ENCODE peak calls at places on chromosomes 1 and 21, in four cellular contexts. H is fibroblast of the aortic adventitia, R is upper lobe of left lung, A is left ventricle myocardium superior. U is an unnamed sample.

GRCh38 chr1:47226121-47226977 is 5.7 kb downstream of the TAL1 start:
- DNase-seq in H (no peak), R (no peak), A (no peak), U (no peak)

GRCh38 chr21:37166733-37167132 is 93.7 kb downstream of the TTC3 start:
- DNase-seq in H (peak), R (peak), A (no peak), U (no peak)

GRCh38 chr1:196115641-196116040 is 492.6 kb downstream of the KCNT2 start:
- DNase-seq in H (peak), R (peak), A (peak), U (peak)

GRCh38 chr1:150387200-150387599 is 23.3 kb downstream of the RPRD2 start:
- DNase-seq in H (no peak), R (no peak), A (no peak), U (no peak)

GRCh38 chr1:55222152-55222551 is 7.0 kb upstream of the USP24 start:
- DNase-seq in H (no peak), R (no peak), A (no peak), U (no peak)

GRCh38 chr1:157512036-157512969 is 40.0 kb downstream of the FCRL5 start:
- DNase-seq in H (no peak), R (no peak), A (no peak), U (no peak)

GRCh38 chr1:205298191-205298994 is 23.2 kb downstream of the NUAK2 start:
- DNase-seq in H (peak), R (no peak), A (no peak), U (peak)

GRCh38 chr21:44907966-44908364 is 12.7 kb downstream of the ITGB2 start:
- DNase-seq in H (no peak), R (peak), A (peak), U (peak)

GRCh38 chr1:231194843-231195516 is 33.1 kb downstream of the TRIM67 start:
- DNase-seq in H (no peak), R (peak), A (no peak), U (no peak)

GRCh38 chr1:204127597-204128242 is 24.1 kb downstream of the ETNK2 start:
- DNase-seq in H (peak), R (peak), A (peak), U (peak)

GRCh38 chr21:46122241-46122671 is 24.3 kb downstream of the COL6A2 start:
- DNase-seq in H (peak), R (no peak), A (peak), U (no peak)

GRCh38 chr1:176786274-176786673 is 323.3 kb downstream of the PAPPA2 start:
- DNase-seq in H (no peak), R (no peak), A (no peak), U (no peak)

GRCh38 chr1:235835226-235835625 is 31.5 kb downstream of the LYST start:
- DNase-seq in H (peak), R (no peak), A (peak), U (no peak)

GRCh38 chr1:194684636-194685035 is 1498.2 kb upstream of the B3GALT2 start:
- DNase-seq in H (no peak), R (no peak), A (no peak), U (no peak)

GRCh38 chr21:45981154-45981606 is 390 bp upstream of the COL6A1 start:
- DNase-seq in H (peak), R (peak), A (peak), U (peak)

GRCh38 chr1:110916669-110917306 is 43.8 kb downstream of the CD53 start:
- DNase-seq in H (peak), R (peak), A (no peak), U (peak)

GRCh38 chr1:68128157-68128556 is 77.7 kb upstream of the DIRAS3 start:
- DNase-seq in H (peak), R (no peak), A (no peak), U (peak)

GRCh38 chr1:109242387-109242786 is 7.0 kb upstream of the CELSR2 start:
- DNase-seq in H (peak), R (peak), A (peak), U (no peak)

GRCh38 chr1:244212792-244213475 is 161.9 kb downstream of the ZBTB18 start:
- DNase-seq in H (no peak), R (no peak), A (no peak), U (no peak)

GRCh38 chr1:151196292-151196800 is 2.0 kb upstream of the PIP5K1A start:
- DNase-seq in H (peak), R (peak), A (no peak), U (peak)

GRCh38 chr1:164051791-164052190 is 507.2 kb upstream of the PBX1 start:
- DNase-seq in H (no peak), R (no peak), A (no peak), U (no peak)

GRCh38 chr21:21163904-21164303 is 165.7 kb downstream of the NCAM2 start:
- DNase-seq in H (peak), R (peak), A (peak), U (peak)

GRCh38 chr1:39047374-39048229 is 21.5 kb downstream of the NDUFS5 start:
- DNase-seq in H (peak), R (no peak), A (no peak), U (peak)

GRCh38 chr1:63010898-63011660 is 227.1 kb downstream of the ATG4C start:
- DNase-seq in H (no peak), R (no peak), A (no peak), U (peak)

GRCh38 chr1:5992814-5993552 is 758 bp upstream of the NPHP4 start:
- DNase-seq in H (no peak), R (no peak), A (peak), U (peak)

U was measured in A673.